ENCODE peak calls at places on chromosome 4, in five cellular contexts. O, Q, B, H and W are unnamed samples.

GRCh38 chr4:66736593-66736992 is 808.7 kb downstream of the CENPC start:
- DNase-seq in O (no peak), Q (no peak), B (no peak), H (no peak), W (no peak)

GRCh38 chr4:144894525-144894924 is 203.5 kb downstream of the ANAPC10 start:
- DNase-seq in O (no peak), Q (peak; percentile 58), B (peak; percentile 61), H (peak; percentile 56), W (no peak)

GRCh38 chr4:151226004-151226932 is 50.7 kb upstream of the PRSS48 start:
- DNase-seq in O (no peak), Q (no peak), B (peak; percentile 90), H (no peak), W (no peak)

GRCh38 chr4:168560184-168560834 is 63.5 kb downstream of the PALLD start:
- DNase-seq in O (no peak), Q (no peak), B (peak; percentile 30), H (no peak), W (no peak)

GRCh38 chr4:168484626-168485025 is 4.3 kb upstream of the DDX60L start:
- DNase-seq in O (no peak), Q (no peak), B (peak; percentile 91), H (no peak), W (no peak)

GRCh38 chr4:27357283-27357682 is 496.6 kb downstream of the STIM2 start:
- DNase-seq in O (no peak), Q (no peak), B (peak; percentile 51), H (no peak), W (no peak)

GRCh38 chr4:189941005-189941450 is 356 bp downstream of the FRG1 start:
- DNase-seq in O (no peak), Q (no peak), B (no peak), H (no peak), W (no peak)

GRCh38 chr4:25098964-25099843 is 61.0 kb downstream of the SEPSECS start:
- DNase-seq in O (peak; percentile 72), Q (peak; percentile 37), B (peak; percentile 75), H (peak; percentile 32), W (no peak)

GRCh38 chr4:120842046-120842445 is 80.5 kb downstream of the PRDM5 start:
- DNase-seq in O (no peak), Q (no peak), B (peak; percentile 54), H (no peak), W (no peak)

GRCh38 chr4:7068279-7068842 is 497 bp upstream of the GRPEL1 start:
- DNase-seq in O (no peak), Q (no peak), B (no peak), H (no peak), W (no peak)

GRCh38 chr4:4392501-4393183 is 5.7 kb downstream of the NSG1 start:
- DNase-seq in O (no peak), Q (no peak), B (no peak), H (no peak), W (no peak)

GRCh38 chr4:40200881-40201797 is 4.3 kb downstream of the RHOH start:
- DNase-seq in O (no peak), Q (no peak), B (no peak), H (no peak), W (no peak)

GRCh38 chr4:12761694-12762093 is 722.4 kb downstream of the RAB28 start:
- DNase-seq in O (no peak), Q (no peak), B (no peak), H (no peak), W (no peak)

GRCh38 chr4:83785906-83786305 is 250.0 kb downstream of the GPAT3 start:
- DNase-seq in O (no peak), Q (no peak), B (no peak), H (no peak), W (no peak)

GRCh38 chr4:98343640-98344039 is 82.5 kb downstream of the RAP1GDS1 start:
- DNase-seq in O (no peak), Q (no peak), B (peak; percentile 11), H (no peak), W (no peak)

GRCh38 chr4:7387925-7388324 is 46.8 kb downstream of the PSAPL1 start:
- DNase-seq in O (no peak), Q (no peak), B (no peak), H (peak; percentile 2), W (no peak)

GRCh38 chr4:162485486-162485885 is 321.7 kb upstream of the FSTL5 start:
- DNase-seq in O (no peak), Q (no peak), B (peak; percentile 40), H (no peak), W (no peak)

GRCh38 chr4:154088741-154089140 is 299.9 kb upstream of the SFRP2 start:
- DNase-seq in O (no peak), Q (no peak), B (no peak), H (no peak), W (no peak)

GRCh38 chr4:143653031-143653430 is 47.4 kb downstream of the FREM3 start:
- DNase-seq in O (no peak), Q (no peak), B (no peak), H (no peak), W (no peak)

GRCh38 chr4:170015285-170015684 is 10.9 kb downstream of the MFAP3L start:
- DNase-seq in O (no peak), Q (no peak), B (no peak), H (no peak), W (no peak)

GRCh38 chr4:182271731-182272525 is 28.7 kb downstream of the TENM3 start:
- DNase-seq in O (no peak), Q (no peak), B (no peak), H (no peak), W (no peak)

GRCh38 chr4:112531146-112531545 is 15.2 kb upstream of the NEUROG2 start:
- DNase-seq in O (no peak), Q (no peak), B (no peak), H (no peak), W (no peak)

GRCh38 chr4:38314663-38315062 is 349.3 kb upstream of the KLF3 start:
- DNase-seq in O (no peak), Q (no peak), B (no peak), H (no peak), W (no peak)

GRCh38 chr4:26302390-26302897 is 18.4 kb upstream of the RBPJ start:
- DNase-seq in O (no peak), Q (no peak), B (no peak), H (no peak), W (no peak)

GRCh38 chr4:52102587-52102986 is 51.5 kb downstream of the SPATA18 start:
- DNase-seq in O (no peak), Q (no peak), B (peak; percentile 69), H (no peak), W (no peak)

GRCh38 chr4:139814285-139815015 is 148.8 kb downstream of the MGST2 start:
- DNase-seq in O (peak; percentile 60), Q (peak; percentile 46), B (peak; percentile 59), H (no peak), W (no peak)

GRCh38 chr4:119623025-119623424 is 5.6 kb downstream of the PDE5A start:
- DNase-seq in O (no peak), Q (no peak), B (peak; percentile 52), H (no peak), W (no peak)

GRCh38 chr4:40493160-40493559 is 136.5 kb downstream of the RBM47 start:
- DNase-seq in O (no peak), Q (no peak), B (no peak), H (no peak), W (no peak)

GRCh38 chr4:80206541-80207171 is 9.4 kb downstream of the PRDM8 start:
- DNase-seq in O (no peak), Q (peak; percentile 58), B (no peak), H (no peak), W (no peak)

GRCh38 chr4:17705107-17705506 is 76.3 kb downstream of the FAM184B start:
- DNase-seq in O (no peak), Q (no peak), B (no peak), H (no peak), W (no peak)

GRCh38 chr4:169256101-169256612 is 14.6 kb downstream of the SH3RF1 start:
- DNase-seq in O (no peak), Q (no peak), B (peak; percentile 80), H (no peak), W (no peak)

GRCh38 chr4:10018818-10019438 is 2.4 kb downstream of the SLC2A9 start:
- DNase-seq in O (peak; percentile 99), Q (peak; percentile 96), B (peak; percentile 94), H (peak; percentile 95), W (peak; percentile 91)

GRCh38 chr4:8506373-8507250 is 66.0 kb downstream of the TRMT44 start:
- DNase-seq in O (peak; percentile 81), Q (peak; percentile 45), B (peak; percentile 96), H (peak; percentile 56), W (no peak)

GRCh38 chr4:168887809-168888208 is 122.2 kb downstream of the CBR4 start:
- DNase-seq in O (no peak), Q (no peak), B (no peak), H (no peak), W (no peak)

GRCh38 chr4:103484521-103484920 is 235.3 kb downstream of the TACR3 start:
- DNase-seq in O (no peak), Q (no peak), B (no peak), H (no peak), W (no peak)

GRCh38 chr4:180675368-180675675 is 1567.9 kb upstream of the TENM3 start:
- DNase-seq in O (no peak), Q (no peak), B (no peak), H (no peak), W (no peak)
- H3K4me1 ChIP-seq in O (no peaks in the 10 kb centered on the region), Q (no peaks in the 10 kb centered on the region), B (no peaks in the 10 kb centered on the region), H (no peaks in the 10 kb centered on the region), W (no peaks in the 10 kb centered on the region)

DNA sequence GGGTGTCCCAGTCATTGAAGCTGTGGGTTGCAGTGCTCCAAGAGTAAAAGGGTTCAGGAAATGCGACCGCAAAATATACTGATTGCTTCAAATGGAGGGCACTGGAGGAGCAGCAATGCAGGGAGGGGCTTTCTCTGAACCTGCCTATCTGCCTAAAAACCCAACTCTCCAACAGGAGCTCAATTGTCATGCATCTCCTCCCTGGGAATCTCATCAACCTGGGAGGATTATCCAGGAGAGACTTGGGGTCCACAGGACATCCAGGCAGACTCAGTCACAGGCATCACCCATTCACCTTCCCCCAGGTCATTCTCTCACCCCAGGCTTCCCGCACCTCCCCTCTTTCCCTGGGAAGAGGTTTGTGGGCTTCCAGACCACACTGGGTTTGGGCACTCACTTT is 38.2 kb upstream of the TLR3 start:
- DNase-seq in O (no peak), Q (no peak), B (no peak), H (no peak), W (no peak)
- H3K27ac ChIP-seq in O (no peak overlapping the region), Q (peak overlapping the region; percentile 68), B (no peak overlapping the region), H (peak overlapping the region; percentile 73), W (no peak overlapping the region)

GRCh38 chr4:2847297-2847871 is 3.7 kb downstream of the ADD1 start:
- DNase-seq in O (no peak), Q (no peak), B (no peak), H (no peak), W (no peak)
- H3K4me1 ChIP-seq in O (peaks cover 17% of the 10 kb centered on the region), Q (peaks cover 72% of the 10 kb centered on the region), B (peaks cover 28% of the 10 kb centered on the region), H (peaks cover 70% of the 10 kb centered on the region), W (peaks cover 82% of the 10 kb centered on the region)

GRCh38 chr4:101158507-101158906 is 188.8 kb downstream of the PPP3CA start:
- DNase-seq in O (no peak), Q (no peak), B (no peak), H (no peak), W (no peak)
- H3K27ac ChIP-seq in O (no peak overlapping the region), Q (no peak overlapping the region), B (peak overlapping the region; percentile 56), H (no peak overlapping the region), W (no peak overlapping the region)